ENCODE peak calls at places on chromosomes 1 and 21, in five cellular contexts. G is stomach, B is A549, L is esophagus squamous epithelium, U is endothelial cell of umbilical vein. Z is an unnamed sample. For H3K4me1, the result is how much of the 10 kb centered on the place peaks cover.

GRCh38 chr1:95561244-95561840 is 327.3 kb downstream of the RWDD3 start:
- DNase-seq in G (no peak), B (no peak), L (no peak), U (no peak), Z (no peak)

GRCh38 chr1:7915826-7916225 is 24.8 kb downstream of the TNFRSF9 start:
- DNase-seq in G (no peak), B (no peak), L (no peak), U (no peak), Z (no peak)

GRCh38 chr21:30813174-30813573 is at the start of gene KRTAP8-1:
- DNase-seq in G (no peak), B (no peak), L (no peak), U (no peak), Z (no peak)

GRCh38 chr1:230149751-230150584 is 82.9 kb downstream of the GALNT2 start:
- DNase-seq in G (no peak), B (no peak), L (no peak), U (no peak), Z (no peak)

GRCh38 chr1:8133657-8134430 is 107.7 kb upstream of the ERRFI1 start:
- DNase-seq in G (peak), B (no peak), L (no peak), U (peak), Z (peak)

GRCh38 chr1:185534806-185535205 is 199.4 kb upstream of the HMCN1 start:
- DNase-seq in G (peak), B (no peak), L (no peak), U (peak), Z (peak)

GRCh38 chr1:157803851-157804250 is 16.1 kb downstream of the FCRL1 start:
- DNase-seq in G (no peak), B (no peak), L (no peak), U (no peak), Z (no peak)

GRCh38 chr1:196306421-196306820 is 301.8 kb downstream of the KCNT2 start:
- DNase-seq in G (no peak), B (no peak), L (no peak), U (no peak), Z (no peak)

GRCh38 chr1:59819566-59820438 is 5.1 kb downstream of the HOOK1 start:
- DNase-seq in G (no peak), B (no peak), L (no peak), U (no peak), Z (no peak)

GRCh38 chr1:227357229-227358078 is 39.2 kb upstream of the CDC42BPA start:
- DNase-seq in G (peak), B (peak), L (no peak), U (peak), Z (peak)

DNA sequence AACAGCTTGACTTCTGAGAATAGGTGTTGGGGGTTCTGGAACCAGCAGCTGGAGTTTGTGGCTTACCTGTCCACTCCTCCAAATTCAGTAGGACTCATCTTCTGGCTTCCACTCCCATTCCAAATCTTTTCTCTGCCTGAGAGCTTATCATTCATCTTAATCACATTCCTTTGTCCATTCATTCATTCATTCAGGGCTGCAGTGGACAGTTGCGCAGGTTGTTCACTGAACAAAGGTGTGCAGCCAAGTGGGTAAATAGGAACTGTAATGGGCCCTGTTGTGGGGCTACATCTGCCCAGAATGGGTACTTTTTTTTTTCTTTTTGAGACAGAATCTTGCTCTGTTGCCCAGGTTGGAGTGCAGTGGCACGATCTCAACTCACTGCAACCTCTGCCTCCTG is 3.4 kb upstream of the HSPG2 start:
- DNase-seq in G (no peak), B (no peak), L (no peak), U (no peak), Z (no peak)
- H3K27ac ChIP-seq in G (peak), B (peak), L (peak), U (peak), Z (peak)

DNA sequence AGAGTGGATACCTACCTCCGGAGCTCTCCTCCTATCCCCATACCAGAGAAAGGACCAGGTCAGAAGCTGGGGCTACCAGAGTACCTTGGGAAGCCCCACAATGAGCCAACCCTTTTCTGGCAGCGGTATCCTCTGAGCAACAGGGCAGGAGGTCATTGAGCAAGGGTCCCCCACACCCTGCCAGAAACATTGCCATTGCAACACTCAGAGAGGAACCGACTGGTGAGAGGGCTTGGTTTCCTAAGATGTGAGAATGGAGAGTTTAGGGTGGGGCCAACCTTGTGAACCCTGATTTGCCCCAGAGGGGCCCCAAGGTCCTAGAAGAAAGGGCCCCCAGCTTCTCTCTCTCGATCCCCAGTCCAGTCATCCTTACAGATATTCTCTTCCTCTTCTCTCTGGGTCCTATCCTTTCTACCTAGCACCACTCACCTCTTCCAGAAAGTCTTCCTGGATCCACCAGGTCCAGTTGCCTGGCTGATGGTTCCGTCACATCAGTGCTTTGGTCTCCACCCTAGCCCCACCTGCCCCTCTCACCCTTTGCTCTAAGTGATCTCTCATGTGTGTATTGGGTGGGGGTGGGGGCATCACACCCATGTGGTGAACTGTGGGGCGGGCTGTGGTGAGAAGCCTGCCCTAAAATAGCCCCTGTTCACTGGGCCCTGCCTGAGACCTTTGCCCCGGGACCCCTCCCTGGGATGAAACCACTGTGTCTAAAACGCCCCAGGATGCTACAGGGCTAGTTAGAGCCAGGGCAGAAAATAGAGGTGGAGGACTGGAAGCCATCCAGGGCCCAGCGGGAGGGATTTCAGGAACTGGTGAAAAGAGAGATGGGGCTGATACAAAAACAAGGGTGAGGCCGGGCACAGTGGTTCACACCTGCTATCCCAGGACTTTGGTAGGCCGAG is 8.7 kb downstream of the FGR start:
- DNase-seq in G (no peak), B (no peak), L (no peak), U (no peak), Z (no peak)
- TF ChIP-seq POLR2A in G (no peak), B (no peak), L (no peak), U (no peak), Z (no peak)

GRCh38 chr1:154956557-154956956 is 658 bp upstream of the PBXIP1 start:
- DNase-seq in G (no peak), B (no peak), L (no peak), U (peak), Z (peak)
- H3K4me1 ChIP-seq in G (half or more), B (under half), L (under half), U (under half), Z (half or more)

DNA sequence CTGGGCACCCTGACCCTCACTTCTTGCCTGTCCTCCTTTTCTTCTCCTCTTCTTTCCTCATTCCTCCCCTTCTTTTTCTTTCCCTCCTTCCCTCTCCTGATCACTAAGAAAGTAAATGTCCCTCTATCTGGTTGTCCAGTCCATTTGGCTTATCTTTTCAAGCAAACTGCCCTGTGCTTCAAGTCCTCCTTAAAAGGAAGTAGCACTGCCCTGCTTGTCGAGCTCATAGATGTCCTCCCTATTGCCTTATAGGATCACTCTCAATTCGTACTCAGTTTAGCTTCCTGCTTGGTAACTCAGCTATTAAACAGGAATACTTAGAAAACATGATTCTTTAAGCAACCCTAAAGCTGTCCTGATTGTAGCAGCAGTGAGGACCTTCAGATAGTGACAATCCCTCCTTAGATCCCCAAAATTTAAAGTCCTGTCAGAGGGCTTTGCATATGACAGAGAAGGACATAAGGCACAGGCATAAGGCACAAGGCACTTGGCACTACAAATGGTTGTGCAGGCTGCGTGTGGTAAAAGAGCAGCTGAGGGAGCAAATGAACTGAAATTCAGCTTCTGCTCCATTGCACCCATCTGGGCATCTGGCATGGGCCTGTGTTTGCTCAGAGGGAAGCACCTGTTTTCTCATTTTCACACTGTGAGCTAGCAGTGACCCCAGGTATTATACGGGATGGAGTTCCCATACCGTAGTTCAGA is 26.1 kb upstream of the SLAMF6 start:
- DNase-seq in G (no peak), B (no peak), L (no peak), U (no peak), Z (no peak)
- H3K27ac ChIP-seq in G (no peak), B (no peak), L (no peak), U (no peak), Z (no peak)

GRCh38 chr21:26164311-26164710 is 6.3 kb downstream of the APP start:
- DNase-seq in G (no peak), B (no peak), L (no peak), U (no peak), Z (no peak)
- TF ChIP-seq POLR2A in G (no peak), B (no peak), L (no peak), U (no peak), Z (no peak)

GRCh38 chr1:99660496-99660895 is 14.6 kb downstream of the PALMD start:
- DNase-seq in G (no peak), B (no peak), L (no peak), U (no peak), Z (no peak)

GRCh38 chr1:99657213-99658030 is 11.5 kb downstream of the PALMD start:
- DNase-seq in G (no peak), B (no peak), L (no peak), U (peak), Z (no peak)

GRCh38 chr1:99658031-99658290 is 12.0 kb downstream of the PALMD start:
- DNase-seq in G (no peak), B (no peak), L (no peak), U (no peak), Z (no peak)

GRCh38 chr1:99661780-99662179 is 15.9 kb downstream of the PALMD start:
- DNase-seq in G (no peak), B (no peak), L (no peak), U (no peak), Z (no peak)

GRCh38 chr1:99659755-99660210 is 13.9 kb downstream of the PALMD start:
- DNase-seq in G (no peak), B (peak), L (no peak), U (peak), Z (no peak)
- H3K4me1 ChIP-seq in G (under half), B (under half), L (under half), U (half or more), Z (under half)

GRCh38 chr1:168303716-168304540 is 23.3 kb downstream of the TBX19 start:
- DNase-seq in G (no peak), B (no peak), L (no peak), U (no peak), Z (no peak)

GRCh38 chr1:168301664-168302320 is 21.1 kb downstream of the TBX19 start:
- DNase-seq in G (no peak), B (peak), L (no peak), U (no peak), Z (no peak)

GRCh38 chr1:168300626-168301025 is 19.9 kb downstream of the TBX19 start:
- DNase-seq in G (no peak), B (no peak), L (no peak), U (no peak), Z (no peak)

GRCh38 chr1:168304865-168305264 is 24.2 kb downstream of the TBX19 start:
- DNase-seq in G (no peak), B (no peak), L (no peak), U (no peak), Z (no peak)
- H3K27ac ChIP-seq in G (no peak), B (peak), L (no peak), U (no peak), Z (no peak)

GRCh38 chr1:23836037-23836436 is 10.8 kb upstream of the HMGCL start:
- DNase-seq in G (no peak), B (no peak), L (no peak), U (no peak), Z (no peak)

GRCh38 chr1:23843644-23844043 is 18.4 kb upstream of the HMGCL start:
- DNase-seq in G (no peak), B (no peak), L (no peak), U (no peak), Z (no peak)

GRCh38 chr1:23837905-23838304 is 12.7 kb upstream of the HMGCL start:
- DNase-seq in G (no peak), B (no peak), L (no peak), U (no peak), Z (peak)

DNA sequence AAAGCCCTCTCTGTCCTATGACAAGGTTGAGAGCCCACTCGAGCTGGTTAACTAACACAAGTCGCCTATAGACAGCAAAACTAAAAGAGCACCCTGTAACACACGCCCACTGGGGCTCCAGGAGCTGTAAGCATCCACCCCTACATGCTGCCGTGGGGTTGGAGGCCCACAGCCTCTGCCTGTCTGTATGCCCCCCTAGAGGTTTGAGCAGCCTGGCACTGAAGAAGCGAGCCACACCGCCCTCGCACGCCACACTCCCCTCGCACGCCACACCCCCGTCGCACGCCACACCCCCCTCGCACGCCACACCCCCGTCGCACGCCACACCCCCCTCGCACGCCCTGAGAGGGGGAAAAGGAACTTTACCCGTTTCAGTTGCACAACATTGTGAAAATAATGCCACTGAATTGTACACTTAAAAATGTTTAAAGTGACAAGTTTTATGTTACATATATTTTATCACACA is 13.2 kb upstream of the HMGCL start:
- DNase-seq in G (peak), B (peak), L (peak), U (peak), Z (peak)
- TF ChIP-seq POLR2A in G (no peak), B (no peak), L (no peak), U (no peak), Z (no peak)